ENCODE peak calls at places on chromosome X, in six cellular contexts. One of them, this sample, is unnamed.

GRCh38 chrX:140057001-140057411 is 91.7 kb upstream of the CXorf66 start:
- DNase-seq in neural progenitor cell: peak
- DNase-seq in pulmonary artery endothelial cell: peak
- DNase-seq in choroid plexus epithelial cell: peak
- DNase-seq in endothelial cell: peak
- DNase-seq in sciatic nerve: peak
- DNase-seq in this sample: peak

GRCh38 chrX:134453631-134454030 is 6.3 kb upstream of the HPRT1 start:
- DNase-seq in pulmonary artery endothelial cell: no peak
- DNase-seq in sciatic nerve: no peak
- DNase-seq in endothelial cell: no peak
- DNase-seq in choroid plexus epithelial cell: no peak
- DNase-seq in neural progenitor cell: no peak
- DNase-seq in this sample: no peak

GRCh38 chrX:100263650-100264049 is 146.4 kb downstream of the PCDH19 start:
- DNase-seq in sciatic nerve: no peak
- DNase-seq in choroid plexus epithelial cell: no peak
- DNase-seq in pulmonary artery endothelial cell: no peak
- DNase-seq in endothelial cell: no peak
- DNase-seq in neural progenitor cell: no peak
- DNase-seq in this sample: no peak

GRCh38 chrX:49308604-49309269 is 5.3 kb downstream of the GAGE10 start:
- DNase-seq in endothelial cell: no peak
- DNase-seq in pulmonary artery endothelial cell: no peak
- DNase-seq in sciatic nerve: no peak
- DNase-seq in neural progenitor cell: no peak
- DNase-seq in choroid plexus epithelial cell: peak
- DNase-seq in this sample: no peak

GRCh38 chrX:69065451-69065850 is 99.8 kb downstream of the PJA1 start:
- DNase-seq in endothelial cell: no peak
- DNase-seq in neural progenitor cell: no peak
- DNase-seq in choroid plexus epithelial cell: peak
- DNase-seq in sciatic nerve: peak
- DNase-seq in pulmonary artery endothelial cell: no peak
- DNase-seq in this sample: peak

GRCh38 chrX:69618803-69619202 is 2.9 kb downstream of the EDA start:
- DNase-seq in sciatic nerve: peak
- DNase-seq in pulmonary artery endothelial cell: no peak
- DNase-seq in endothelial cell: no peak
- DNase-seq in neural progenitor cell: peak
- DNase-seq in choroid plexus epithelial cell: peak
- DNase-seq in this sample: no peak

GRCh38 chrX:70476934-70477733 is 32.5 kb downstream of the DLG3 start:
- DNase-seq in neural progenitor cell: peak
- DNase-seq in sciatic nerve: no peak
- DNase-seq in choroid plexus epithelial cell: peak
- DNase-seq in endothelial cell: peak
- DNase-seq in pulmonary artery endothelial cell: no peak
- DNase-seq in this sample: peak

GRCh38 chrX:120736989-120737388 is 107.1 kb upstream of the C1GALT1C1 start:
- DNase-seq in pulmonary artery endothelial cell: peak
- DNase-seq in sciatic nerve: no peak
- DNase-seq in neural progenitor cell: no peak
- DNase-seq in endothelial cell: no peak
- DNase-seq in choroid plexus epithelial cell: no peak
- DNase-seq in this sample: no peak

GRCh38 chrX:125757794-125758564 is 408.1 kb downstream of the DCAF12L2 start:
- DNase-seq in endothelial cell: no peak
- DNase-seq in pulmonary artery endothelial cell: no peak
- DNase-seq in choroid plexus epithelial cell: no peak
- DNase-seq in sciatic nerve: no peak
- DNase-seq in neural progenitor cell: no peak
- DNase-seq in this sample: no peak

GRCh38 chrX:119870626-119871131 is 854 bp downstream of the RNF113A start:
- DNase-seq in pulmonary artery endothelial cell: no peak
- DNase-seq in endothelial cell: peak
- DNase-seq in sciatic nerve: no peak
- DNase-seq in choroid plexus epithelial cell: no peak
- DNase-seq in neural progenitor cell: peak
- DNase-seq in this sample: no peak

GRCh38 chrX:71302461-71303213 is 1.1 kb downstream of the ITGB1BP2 start:
- DNase-seq in pulmonary artery endothelial cell: no peak
- DNase-seq in endothelial cell: no peak
- DNase-seq in sciatic nerve: no peak
- DNase-seq in neural progenitor cell: no peak
- DNase-seq in choroid plexus epithelial cell: no peak
- DNase-seq in this sample: no peak

GRCh38 chrX:141220342-141221008 is 21.8 kb downstream of the SPANXC start:
- DNase-seq in pulmonary artery endothelial cell: peak
- DNase-seq in sciatic nerve: no peak
- DNase-seq in choroid plexus epithelial cell: peak
- DNase-seq in neural progenitor cell: no peak
- DNase-seq in endothelial cell: no peak
- DNase-seq in this sample: no peak

GRCh38 chrX:103398321-103398937 is 22.1 kb downstream of the BEX3 start:
- DNase-seq in choroid plexus epithelial cell: peak
- DNase-seq in sciatic nerve: no peak
- DNase-seq in pulmonary artery endothelial cell: peak
- DNase-seq in neural progenitor cell: no peak
- DNase-seq in endothelial cell: no peak
- DNase-seq in this sample: no peak

GRCh38 chrX:70262952-70263567 is 3.1 kb upstream of the P2RY4 start:
- DNase-seq in endothelial cell: peak
- DNase-seq in neural progenitor cell: peak
- DNase-seq in pulmonary artery endothelial cell: no peak
- DNase-seq in choroid plexus epithelial cell: peak
- DNase-seq in sciatic nerve: no peak
- DNase-seq in this sample: no peak

GRCh38 chrX:22063284-22063683 is 31.2 kb downstream of the PHEX start:
- DNase-seq in pulmonary artery endothelial cell: no peak
- DNase-seq in choroid plexus epithelial cell: no peak
- DNase-seq in endothelial cell: no peak
- DNase-seq in neural progenitor cell: peak
- DNase-seq in sciatic nerve: no peak
- DNase-seq in this sample: no peak

GRCh38 chrX:13717697-13718483 is 16.5 kb downstream of the TRAPPC2 start:
- DNase-seq in neural progenitor cell: no peak
- DNase-seq in choroid plexus epithelial cell: peak
- DNase-seq in sciatic nerve: no peak
- DNase-seq in pulmonary artery endothelial cell: no peak
- DNase-seq in endothelial cell: no peak
- DNase-seq in this sample: no peak

GRCh38 chrX:56281789-56282188 is 49.6 kb downstream of the KLF8 start:
- DNase-seq in pulmonary artery endothelial cell: no peak
- DNase-seq in neural progenitor cell: peak
- DNase-seq in endothelial cell: peak
- DNase-seq in sciatic nerve: no peak
- DNase-seq in choroid plexus epithelial cell: peak
- DNase-seq in this sample: no peak

GRCh38 chrX:53678667-53679066 is 7.9 kb downstream of the HUWE1 start:
- DNase-seq in sciatic nerve: no peak
- DNase-seq in endothelial cell: no peak
- DNase-seq in choroid plexus epithelial cell: peak
- DNase-seq in neural progenitor cell: peak
- DNase-seq in pulmonary artery endothelial cell: no peak
- DNase-seq in this sample: no peak

GRCh38 chrX:83512111-83512510 is 4.0 kb downstream of the POU3F4 start:
- DNase-seq in choroid plexus epithelial cell: no peak
- DNase-seq in pulmonary artery endothelial cell: no peak
- DNase-seq in endothelial cell: no peak
- DNase-seq in neural progenitor cell: no peak
- DNase-seq in sciatic nerve: no peak
- DNase-seq in this sample: no peak

GRCh38 chrX:125295337-125295736 is 24.3 kb upstream of the TEX13C start:
- DNase-seq in pulmonary artery endothelial cell: no peak
- DNase-seq in choroid plexus epithelial cell: no peak
- DNase-seq in sciatic nerve: no peak
- DNase-seq in neural progenitor cell: no peak
- DNase-seq in endothelial cell: no peak
- DNase-seq in this sample: no peak

GRCh38 chrX:1614927-1615326 is at the start of gene ASMT:
- DNase-seq in neural progenitor cell: peak
- DNase-seq in choroid plexus epithelial cell: no peak
- DNase-seq in sciatic nerve: no peak
- DNase-seq in endothelial cell: no peak
- DNase-seq in pulmonary artery endothelial cell: no peak
- DNase-seq in this sample: no peak

GRCh38 chrX:101164766-101165590 is 54.6 kb upstream of the DRP2 start:
- DNase-seq in choroid plexus epithelial cell: peak
- DNase-seq in neural progenitor cell: no peak
- DNase-seq in pulmonary artery endothelial cell: no peak
- DNase-seq in sciatic nerve: no peak
- DNase-seq in endothelial cell: no peak
- DNase-seq in this sample: no peak

GRCh38 chrX:107823456-107823855 is 2.2 kb upstream of the MID2 start:
- DNase-seq in choroid plexus epithelial cell: peak
- DNase-seq in endothelial cell: no peak
- DNase-seq in sciatic nerve: no peak
- DNase-seq in neural progenitor cell: no peak
- DNase-seq in pulmonary artery endothelial cell: peak
- DNase-seq in this sample: no peak

This sample was measured in ascending aorta.